ENCODE peak calls at places on chromosomes 5 and 9, in four cellular contexts. One of them, this sample, is unnamed.

GRCh38 chr9:90044263-90044662 is 439.5 kb downstream of the GADD45G start:
- ATAC-seq in T-helper 17 cell: no peak
- ATAC-seq in left lung: peak
- ATAC-seq in natural killer cell: no peak
- ATAC-seq in this sample: no peak

GRCh38 chr5:60259730-60260129 is 366.2 kb upstream of the PDE4D start:
- ATAC-seq in T-helper 17 cell: no peak
- ATAC-seq in left lung: peak
- ATAC-seq in natural killer cell: no peak
- ATAC-seq in this sample: no peak

GRCh38 chr5:39014544-39014943 is 59.7 kb downstream of the RICTOR start:
- ATAC-seq in T-helper 17 cell: no peak
- ATAC-seq in left lung: no peak
- ATAC-seq in natural killer cell: no peak
- ATAC-seq in this sample: peak

GRCh38 chr9:109401990-109402318 is 81.1 kb upstream of the EPB41L4B start:
- ATAC-seq in T-helper 17 cell: no peak
- ATAC-seq in left lung: peak
- ATAC-seq in natural killer cell: no peak
- ATAC-seq in this sample: peak

GRCh38 chr5:53164478-53165165 is 55.1 kb upstream of the MOCS2 start:
- ATAC-seq in T-helper 17 cell: no peak
- ATAC-seq in left lung: peak
- ATAC-seq in natural killer cell: no peak
- ATAC-seq in this sample: no peak

GRCh38 chr5:131524431-131524830 is 110.6 kb downstream of the RAPGEF6 start:
- ATAC-seq in T-helper 17 cell: no peak
- ATAC-seq in left lung: no peak
- ATAC-seq in natural killer cell: no peak
- ATAC-seq in this sample: no peak

GRCh38 chr5:140570058-140570457 is 5.4 kb downstream of the SLC35A4 start:
- ATAC-seq in T-helper 17 cell: no peak
- ATAC-seq in left lung: no peak
- ATAC-seq in natural killer cell: no peak
- ATAC-seq in this sample: no peak

GRCh38 chr9:131712151-131712716 is 27.6 kb downstream of the RAPGEF1 start:
- ATAC-seq in T-helper 17 cell: no peak
- ATAC-seq in left lung: no peak
- ATAC-seq in natural killer cell: no peak
- ATAC-seq in this sample: no peak

GRCh38 chr5:87598460-87598859 is 185.7 kb upstream of the CCNH start:
- ATAC-seq in T-helper 17 cell: no peak
- ATAC-seq in left lung: no peak
- ATAC-seq in natural killer cell: no peak
- ATAC-seq in this sample: no peak